ENCODE peak calls at places on chromosomes 3 and 15, in five cellular contexts. H is T-cell, O is ELR, L is IMR-90, J is hypothalamus. C is an unnamed sample.

GRCh38 chr3:111610612-111611054 is 15.5 kb upstream of the ZBED2 start:
- DNase-seq in H (no peak), O (no peak), L (no peak), J (no peak), C (no peak)

GRCh38 chr3:127974226-127974625 is 59.2 kb downstream of the KBTBD12 start:
- DNase-seq in H (no peak), O (no peak), L (no peak), J (no peak), C (no peak)

GRCh38 chr3:127037423-127037841 is 54.5 kb downstream of the PLXNA1 start:
- DNase-seq in H (no peak), O (no peak), L (no peak), J (no peak), C (no peak)

GRCh38 chr3:4846529-4846928 is 132.7 kb upstream of the BHLHE40 start:
- DNase-seq in H (no peak), O (no peak), L (no peak), J (no peak), C (no peak)

GRCh38 chr15:59555696-59556095 is 55.9 kb upstream of the GCNT3 start:
- DNase-seq in H (no peak), O (peak), L (no peak), J (no peak), C (no peak)

GRCh38 chr3:33219175-33219487 is 521 bp upstream of the SUSD5 start:
- DNase-seq in H (no peak), O (no peak), L (no peak), J (no peak), C (no peak)

GRCh38 chr15:44295909-44296420 is 7.4 kb downstream of the GOLM2 start:
- DNase-seq in H (no peak), O (no peak), L (peak), J (no peak), C (no peak)

GRCh38 chr15:36885709-36886108 is 214.6 kb downstream of the MEIS2 start:
- DNase-seq in H (no peak), O (no peak), L (no peak), J (no peak), C (no peak)

GRCh38 chr3:127670761-127671522 is 1.8 kb upstream of the ABTB1 start:
- DNase-seq in H (no peak), O (no peak), L (no peak), J (no peak), C (no peak)

GRCh38 chr3:31002730-31003129 is 108.3 kb upstream of the GADL1 start:
- DNase-seq in H (no peak), O (no peak), L (no peak), J (no peak), C (no peak)

C was measured in RPMI8226.